ENCODE peak calls at places on chromosomes 2 and 18, in six cellular contexts. One of them, this sample, is unnamed.

GRCh38 chr2:204692790-204693189 is 147.5 kb downstream of the PARD3B start:
- DNase-seq in GM23338: no peak
- DNase-seq in lower lobe of right lung: no peak
- DNase-seq in neural progenitor cell: no peak
- DNase-seq in body of pancreas: no peak
- DNase-seq in stomach: no peak
- DNase-seq in this sample: no peak

GRCh38 chr2:197073270-197073669 is 146.8 kb upstream of the PGAP1 start:
- DNase-seq in neural progenitor cell: no peak
- DNase-seq in GM23338: no peak
- DNase-seq in stomach: no peak
- DNase-seq in body of pancreas: no peak
- DNase-seq in lower lobe of right lung: no peak
- DNase-seq in this sample: no peak

GRCh38 chr2:101219281-101219680 is 33.4 kb upstream of the CNOT11 start:
- DNase-seq in neural progenitor cell: no peak
- DNase-seq in body of pancreas: no peak
- DNase-seq in GM23338: no peak
- DNase-seq in lower lobe of right lung: no peak
- DNase-seq in stomach: no peak
- DNase-seq in this sample: no peak

GRCh38 chr2:16664052-16664731 is 1.4 kb downstream of the CYRIA start:
- DNase-seq in body of pancreas: peak; percentile 25
- DNase-seq in stomach: no peak
- DNase-seq in lower lobe of right lung: peak; percentile 54
- DNase-seq in neural progenitor cell: peak; percentile 37
- DNase-seq in GM23338: peak; percentile 62
- DNase-seq in this sample: peak; percentile 38

GRCh38 chr2:9982248-9982647 is 30.8 kb downstream of the GRHL1 start:
- DNase-seq in neural progenitor cell: no peak
- DNase-seq in body of pancreas: no peak
- DNase-seq in GM23338: no peak
- DNase-seq in stomach: no peak
- DNase-seq in lower lobe of right lung: no peak
- DNase-seq in this sample: no peak

GRCh38 chr2:119862127-119862889 is 102.6 kb downstream of the PTPN4 start:
- DNase-seq in body of pancreas: no peak
- DNase-seq in lower lobe of right lung: no peak
- DNase-seq in GM23338: peak; percentile 37
- DNase-seq in stomach: no peak
- DNase-seq in neural progenitor cell: no peak
- DNase-seq in this sample: no peak

GRCh38 chr2:36376319-36376765 is 20.8 kb downstream of the CRIM1 start:
- DNase-seq in neural progenitor cell: no peak
- DNase-seq in body of pancreas: peak; percentile 68
- DNase-seq in lower lobe of right lung: peak; percentile 70
- DNase-seq in stomach: peak; percentile 84
- DNase-seq in GM23338: peak; percentile 58
- DNase-seq in this sample: no peak

GRCh38 chr2:70907130-70907756 is 28.5 kb upstream of the ATP6V1B1 start:
- DNase-seq in neural progenitor cell: peak; percentile 72
- DNase-seq in body of pancreas: peak; percentile 5
- DNase-seq in stomach: peak; percentile 24
- DNase-seq in lower lobe of right lung: no peak
- DNase-seq in GM23338: peak; percentile 59
- DNase-seq in this sample: no peak

GRCh38 chr2:6917761-6918421 is 679 bp downstream of the RNF144A start:
- DNase-seq in body of pancreas: no peak
- DNase-seq in lower lobe of right lung: peak; percentile 56
- DNase-seq in stomach: no peak
- DNase-seq in GM23338: peak; percentile 49
- DNase-seq in neural progenitor cell: peak; percentile 61
- DNase-seq in this sample: no peak

GRCh38 chr2:9703701-9704221 is 73.0 kb upstream of the YWHAQ start:
- DNase-seq in GM23338: no peak
- DNase-seq in stomach: peak; percentile 30
- DNase-seq in body of pancreas: no peak
- DNase-seq in neural progenitor cell: no peak
- DNase-seq in lower lobe of right lung: peak; percentile 58
- DNase-seq in this sample: peak; percentile 20

GRCh38 chr18:2534906-2535305 is 36.4 kb downstream of the METTL4 start:
- DNase-seq in neural progenitor cell: no peak
- DNase-seq in GM23338: no peak
- DNase-seq in lower lobe of right lung: no peak
- DNase-seq in body of pancreas: no peak
- DNase-seq in stomach: no peak
- DNase-seq in this sample: no peak

GRCh38 chr2:52976132-52976949 is 791.3 kb upstream of the CHAC2 start:
- DNase-seq in body of pancreas: peak; percentile 18
- DNase-seq in stomach: no peak
- DNase-seq in lower lobe of right lung: no peak
- DNase-seq in neural progenitor cell: peak; percentile 65
- DNase-seq in GM23338: peak; percentile 75
- DNase-seq in this sample: peak; percentile 20

GRCh38 chr18:58481321-58482180 is 147.3 kb downstream of the ALPK2 start:
- DNase-seq in neural progenitor cell: no peak
- DNase-seq in body of pancreas: no peak
- DNase-seq in stomach: no peak
- DNase-seq in GM23338: no peak
- DNase-seq in lower lobe of right lung: no peak
- DNase-seq in this sample: no peak

GRCh38 chr2:199366406-199366805 is 91.3 kb downstream of the SATB2 start:
- DNase-seq in body of pancreas: no peak
- DNase-seq in GM23338: no peak
- DNase-seq in stomach: no peak
- DNase-seq in neural progenitor cell: no peak
- DNase-seq in lower lobe of right lung: no peak
- DNase-seq in this sample: no peak

GRCh38 chr2:20282916-20283592 is 58.1 kb upstream of the SDC1 start:
- DNase-seq in GM23338: no peak
- DNase-seq in lower lobe of right lung: no peak
- DNase-seq in body of pancreas: peak; percentile 74
- DNase-seq in stomach: peak; percentile 74
- DNase-seq in neural progenitor cell: no peak
- DNase-seq in this sample: no peak

DNA sequence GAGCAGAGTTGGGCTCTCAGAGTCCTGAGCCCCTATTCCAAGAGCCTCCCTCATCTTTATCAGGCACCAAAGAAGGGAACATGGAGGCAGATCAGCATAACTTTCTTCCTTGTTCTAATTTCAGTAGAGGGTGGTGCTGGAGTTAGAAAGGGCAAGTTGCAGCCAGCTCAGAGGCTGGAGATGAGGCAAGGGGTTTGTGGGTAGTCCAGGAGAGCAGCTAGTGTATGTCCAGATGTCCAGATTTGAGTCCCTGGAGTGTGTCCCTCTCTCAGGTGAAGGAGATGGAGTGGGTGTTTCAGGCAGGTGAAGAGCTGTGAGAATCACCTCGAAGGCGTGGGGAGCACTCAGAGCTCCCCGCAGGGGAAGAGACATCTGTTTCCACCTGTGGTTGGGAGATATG is 478 bp upstream of the PRKAG3 start:
- DNase-seq in stomach: no peak
- DNase-seq in body of pancreas: no peak
- DNase-seq in GM23338: no peak
- DNase-seq in neural progenitor cell: no peak
- DNase-seq in lower lobe of right lung: no peak
- DNase-seq in this sample: no peak
- H3K4me3 ChIP-seq in stomach: no peak overlapping the region
- H3K4me3 ChIP-seq in body of pancreas: no peak overlapping the region
- H3K4me3 ChIP-seq in GM23338: no peak overlapping the region
- H3K4me3 ChIP-seq in neural progenitor cell: no peak overlapping the region
- H3K4me3 ChIP-seq in lower lobe of right lung: no peak overlapping the region
- H3K4me3 ChIP-seq in this sample: no peak overlapping the region

DNA sequence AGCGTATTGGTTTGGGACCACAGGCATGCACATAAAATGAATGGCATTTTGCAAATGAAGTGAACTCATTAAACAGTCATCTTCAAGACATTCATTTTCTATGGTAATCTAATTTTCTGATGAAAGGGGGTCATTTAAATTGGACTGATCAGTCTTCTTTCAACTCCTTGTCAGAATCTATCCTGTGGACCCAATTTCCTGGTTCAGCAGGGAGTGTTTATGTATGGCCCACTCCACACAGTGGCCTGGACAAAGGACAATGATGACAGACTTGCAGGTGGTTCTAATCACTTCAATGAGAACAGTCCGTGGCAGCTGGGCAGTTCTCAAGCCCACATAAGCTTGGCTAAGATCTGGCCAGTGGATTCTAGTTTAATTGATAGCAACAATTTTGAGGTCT is 448.1 kb downstream of the DCDC2C start:
- DNase-seq in stomach: no peak
- DNase-seq in neural progenitor cell: peak; percentile 44
- DNase-seq in body of pancreas: no peak
- DNase-seq in GM23338: no peak
- DNase-seq in lower lobe of right lung: no peak
- DNase-seq in this sample: no peak
- H3K36me3 ChIP-seq in stomach: no peaks in the 10 kb centered on the region
- H3K36me3 ChIP-seq in neural progenitor cell: peaks cover 10% of the 10 kb centered on the region
- H3K36me3 ChIP-seq in body of pancreas: no peaks in the 10 kb centered on the region
- H3K36me3 ChIP-seq in GM23338: no peaks in the 10 kb centered on the region
- H3K36me3 ChIP-seq in lower lobe of right lung: no peaks in the 10 kb centered on the region
- H3K36me3 ChIP-seq in this sample: no peaks in the 10 kb centered on the region

GRCh38 chr2:225841314-225841713 is 441.8 kb downstream of the NYAP2 start:
- DNase-seq in body of pancreas: no peak
- DNase-seq in GM23338: no peak
- DNase-seq in stomach: no peak
- DNase-seq in lower lobe of right lung: no peak
- DNase-seq in neural progenitor cell: no peak
- DNase-seq in this sample: no peak
- H3K4me3 ChIP-seq in body of pancreas: no peak overlapping the region
- H3K4me3 ChIP-seq in GM23338: no peak overlapping the region
- H3K4me3 ChIP-seq in stomach: no peak overlapping the region
- H3K4me3 ChIP-seq in lower lobe of right lung: no peak overlapping the region
- H3K4me3 ChIP-seq in neural progenitor cell: no peak overlapping the region
- H3K4me3 ChIP-seq in this sample: no peak overlapping the region

GRCh38 chr18:23927821-23928746 is 86.5 kb upstream of the TTC39C start:
- DNase-seq in neural progenitor cell: no peak
- DNase-seq in GM23338: no peak
- DNase-seq in stomach: no peak
- DNase-seq in lower lobe of right lung: no peak
- DNase-seq in body of pancreas: no peak
- DNase-seq in this sample: no peak

GRCh38 chr18:23929362-23929940 is 85.1 kb upstream of the TTC39C start:
- DNase-seq in lower lobe of right lung: no peak
- DNase-seq in GM23338: no peak
- DNase-seq in stomach: no peak
- DNase-seq in neural progenitor cell: no peak
- DNase-seq in body of pancreas: no peak
- DNase-seq in this sample: no peak

GRCh38 chr18:23932385-23933067 is 82.0 kb upstream of the TTC39C start:
- DNase-seq in GM23338: no peak
- DNase-seq in neural progenitor cell: no peak
- DNase-seq in lower lobe of right lung: no peak
- DNase-seq in stomach: no peak
- DNase-seq in body of pancreas: no peak
- DNase-seq in this sample: no peak

GRCh38 chr18:23933407-23933806 is 81.1 kb upstream of the TTC39C start:
- DNase-seq in neural progenitor cell: no peak
- DNase-seq in lower lobe of right lung: no peak
- DNase-seq in stomach: no peak
- DNase-seq in body of pancreas: no peak
- DNase-seq in GM23338: no peak
- DNase-seq in this sample: no peak

GRCh38 chr18:23930002-23930401 is 84.6 kb upstream of the TTC39C start:
- DNase-seq in neural progenitor cell: no peak
- DNase-seq in body of pancreas: no peak
- DNase-seq in stomach: no peak
- DNase-seq in GM23338: no peak
- DNase-seq in lower lobe of right lung: no peak
- DNase-seq in this sample: no peak
- H3K36me3 ChIP-seq in neural progenitor cell: no peaks in the 10 kb centered on the region
- H3K36me3 ChIP-seq in body of pancreas: no peaks in the 10 kb centered on the region
- H3K36me3 ChIP-seq in stomach: peaks cover 10% of the 10 kb centered on the region
- H3K36me3 ChIP-seq in GM23338: no peaks in the 10 kb centered on the region
- H3K36me3 ChIP-seq in lower lobe of right lung: peaks cover 14% of the 10 kb centered on the region
- H3K36me3 ChIP-seq in this sample: no peaks in the 10 kb centered on the region

GRCh38 chr2:202908186-202908585 is 3.3 kb downstream of the WDR12 start:
- DNase-seq in stomach: no peak
- DNase-seq in body of pancreas: no peak
- DNase-seq in neural progenitor cell: no peak
- DNase-seq in GM23338: no peak
- DNase-seq in lower lobe of right lung: no peak
- DNase-seq in this sample: no peak
- H3K4me3 ChIP-seq in stomach: no peak overlapping the region
- H3K4me3 ChIP-seq in body of pancreas: no peak overlapping the region
- H3K4me3 ChIP-seq in neural progenitor cell: no peak overlapping the region
- H3K4me3 ChIP-seq in GM23338: no peak overlapping the region
- H3K4me3 ChIP-seq in lower lobe of right lung: no peak overlapping the region
- H3K4me3 ChIP-seq in this sample: no peak overlapping the region

This sample was measured in H7.